ENCODE peak calls at places on chromosomes 13 and 19, in five cellular contexts. R is amygdala; F is CD8-positive, alpha-beta T cell; S is AG20443; W is SHP77 treated with DMSO at 0.1 percent for 48 hours. B is an unnamed sample.

GRCh38 chr19:35731779-35732405 is 10.4 kb downstream of the IGFLR1 start:
- DNase-seq in S (no peak), R (no peak), F (no peak), W (no peak), B (no peak)

GRCh38 chr13:24133396-24133795 is 27.1 kb upstream of the SPATA13 start:
- DNase-seq in W (no peak), R (no peak), F (no peak), S (no peak), B (no peak)

GRCh38 chr19:36488816-36489138 is 584 bp downstream of the ZNF566 start:
- DNase-seq in S (peak), W (no peak), F (no peak), R (no peak), B (no peak)

GRCh38 chr19:1512671-1513491 is at the start of gene ADAMTSL5:
- DNase-seq in S (peak), F (no peak), R (no peak), W (no peak), B (no peak)

GRCh38 chr13:113597386-113598080 is 13.0 kb downstream of the TFDP1 start:
- DNase-seq in R (no peak), W (no peak), F (no peak), S (no peak), B (no peak)

GRCh38 chr19:51687791-51688664 is 5.1 kb upstream of the SPACA6 start:
- DNase-seq in S (peak), W (peak), R (peak), F (no peak), B (peak)

GRCh38 chr13:72726721-72727416 is 560 bp downstream of the MZT1 start:
- DNase-seq in W (peak), S (peak), F (no peak), R (no peak), B (no peak)

GRCh38 chr13:34469212-34469983 is 472.7 kb upstream of the NBEA start:
- DNase-seq in W (peak), R (no peak), S (no peak), F (no peak), B (no peak)

GRCh38 chr13:52001120-52001731 is 10.0 kb downstream of the ATP7B start:
- DNase-seq in S (peak), W (no peak), R (no peak), F (no peak), B (no peak)

GRCh38 chr19:33339016-33339749 is 34.3 kb upstream of the CEBPG start:
- DNase-seq in S (no peak), F (no peak), R (no peak), W (no peak), B (no peak)

GRCh38 chr13:84080748-84081530 is 198.7 kb upstream of the SLITRK1 start:
- DNase-seq in W (no peak), S (no peak), F (no peak), R (no peak), B (no peak)

GRCh38 chr19:58089846-58090245 is 8.2 kb downstream of the ZSCAN18 start:
- DNase-seq in R (no peak), S (no peak), W (no peak), F (no peak), B (no peak)

GRCh38 chr19:8641908-8642547 is 11.6 kb downstream of the NFILZ start:
- DNase-seq in S (peak), R (no peak), F (no peak), W (no peak), B (no peak)

GRCh38 chr19:33186431-33186830 is 7.7 kb upstream of the LRP3 start:
- DNase-seq in S (no peak), R (no peak), W (no peak), F (no peak), B (no peak)

GRCh38 chr19:888615-889385 is 4.2 kb downstream of the MED16 start:
- DNase-seq in S (no peak), R (no peak), F (no peak), W (no peak), B (no peak)

GRCh38 chr19:41324921-41325639 is 15.1 kb downstream of the CCDC97 start:
- DNase-seq in S (peak), R (no peak), F (no peak), W (no peak), B (no peak)

GRCh38 chr13:111413407-111414187 is 93.2 kb downstream of the TEX29 start:
- DNase-seq in F (no peak), R (no peak), S (no peak), W (no peak), B (no peak)

GRCh38 chr19:6663236-6664187 is 6.4 kb downstream of the TNFSF14 start:
- DNase-seq in F (no peak), S (no peak), W (no peak), R (no peak), B (no peak)

GRCh38 chr13:33611016-33611805 is 206.7 kb upstream of the RFC3 start:
- DNase-seq in W (peak), R (peak), F (no peak), S (no peak), B (no peak)

GRCh38 chr13:74070065-74070464 is 64.1 kb downstream of the KLF12 start:
- DNase-seq in S (no peak), F (no peak), W (no peak), R (no peak), B (no peak)

GRCh38 chr13:113458218-113459065 is 5.2 kb upstream of the ADPRHL1 start:
- DNase-seq in R (no peak), S (no peak), W (no peak), F (no peak), B (no peak)

GRCh38 chr13:111202745-111203144 is 87.6 kb downstream of the ARHGEF7 start:
- DNase-seq in S (peak), F (no peak), R (no peak), W (peak), B (no peak)

GRCh38 chr19:13004273-13004672 is 9.0 kb downstream of the NFIX start:
- DNase-seq in S (no peak), F (no peak), W (no peak), R (no peak), B (no peak)

GRCh38 chr13:21435710-21436151 is 23.4 kb downstream of the ZDHHC20 start:
- DNase-seq in W (no peak), R (no peak), S (peak), F (no peak), B (no peak)

GRCh38 chr19:29561601-29562000 is 35.8 kb downstream of the VSTM2B start:
- DNase-seq in W (no peak), R (no peak), F (no peak), S (no peak), B (no peak)

GRCh38 chr19:16452321-16452720 is 19.4 kb downstream of the EPS15L1 start:
- DNase-seq in S (no peak), F (no peak), W (no peak), R (no peak), B (no peak)

GRCh38 chr13:105969761-105970160 is 565.7 kb downstream of the EFNB2 start:
- DNase-seq in S (no peak), W (no peak), F (no peak), R (no peak), B (no peak)

GRCh38 chr13:27242642-27243185 is 8.6 kb upstream of the RPL21 start:
- DNase-seq in F (no peak), S (no peak), R (no peak), W (no peak), B (no peak)

GRCh38 chr13:113148407-113148806 is 10.0 kb upstream of the PROZ start:
- DNase-seq in R (no peak), W (no peak), S (no peak), F (no peak), B (no peak)

GRCh38 chr13:73335226-73335625 is 276.4 kb downstream of the KLF5 start:
- DNase-seq in R (no peak), W (no peak), S (peak), F (no peak), B (no peak)

GRCh38 chr13:77306458-77306857 is 20.4 kb downstream of the MYCBP2 start:
- DNase-seq in R (no peak), F (no peak), W (no peak), S (no peak), B (no peak)

GRCh38 chr13:99275093-99275469 is 16.9 kb upstream of the GPR18 start:
- DNase-seq in F (no peak), R (no peak), S (peak), W (no peak), B (no peak)

GRCh38 chr19:52397310-52398090 is at the start of gene ZNF528:
- DNase-seq in W (peak), F (peak), R (peak), S (peak), B (peak)

GRCh38 chr13:76725211-76725610 is 161.0 kb downstream of the KCTD12 start:
- DNase-seq in R (no peak), W (no peak), S (peak), F (no peak), B (no peak)

GRCh38 chr19:30682576-30683536 is 310.7 kb downstream of the ZNF536 start:
- DNase-seq in W (peak), S (peak), F (no peak), R (peak), B (peak)

GRCh38 chr13:113224486-113224885 is 15.1 kb downstream of the CUL4A start:
- DNase-seq in R (no peak), F (no peak), W (no peak), S (no peak), B (no peak)

GRCh38 chr13:113005076-113005865 is 36.3 kb downstream of the MCF2L start:
- DNase-seq in S (no peak), W (no peak), F (no peak), R (no peak), B (no peak)

B was measured in substantia nigra.